ENCODE peak calls at places on chromosomes 16 and 17, in seven cellular contexts. C is natural killer cell; W is activated CD8-positive, alpha-beta T cell treated with anti-CD3 and anti-CD28 coated beads, Interleukin-2, amount 10 ng/mL, durations not matched to agents 7 days and 5 days; H is A549; T is left colon; A is gastrocnemius medialis; R is psoas muscle. N is an unnamed sample.

GRCh38 chr17:1915889-1916288 is 86.1 kb downstream of the RPA1 start:
- ATAC-seq in W (no peak), H (no peak), R (no peak), C (no peak), A (no peak), T (no peak), N (no peak)

GRCh38 chr16:69616082-69616481 is 50.3 kb downstream of the NFAT5 start:
- ATAC-seq in A (no peak), C (no peak), T (no peak), H (peak; percentile 24), R (peak; percentile 56), W (no peak), N (no peak)

GRCh38 chr17:75244133-75244866 is 17.1 kb downstream of the GGA3 start:
- ATAC-seq in H (no peak), C (no peak), W (no peak), A (no peak), T (no peak), R (no peak), N (peak; percentile 27)

GRCh38 chr17:798246-798645 is 16.1 kb downstream of the MRM3 start:
- ATAC-seq in H (no peak), T (no peak), R (no peak), A (no peak), C (no peak), W (no peak), N (no peak)

GRCh38 chr17:64964796-64965195 is 45.5 kb upstream of the LRRC37A3 start:
- ATAC-seq in C (no peak), W (no peak), R (no peak), T (no peak), A (no peak), H (no peak), N (no peak)

GRCh38 chr17:81641825-81642489 is 5.0 kb downstream of the TSPAN10 start:
- ATAC-seq in R (no peak), C (no peak), H (peak; percentile 86), T (no peak), A (no peak), W (no peak), N (peak; percentile 91)

GRCh38 chr17:2237960-2238359 is 65.6 kb downstream of the SMG6 start:
- ATAC-seq in C (no peak), T (no peak), A (no peak), H (no peak), W (no peak), R (peak; percentile 14), N (no peak)

GRCh38 chr16:78761427-78761826 is 662.0 kb downstream of the WWOX start:
- ATAC-seq in R (no peak), A (no peak), C (peak; percentile 59), H (no peak), T (no peak), W (no peak), N (no peak)

GRCh38 chr17:54967621-54968258 is 714 bp downstream of the COX11 start:
- ATAC-seq in T (peak; percentile 63), H (peak; percentile 52), A (no peak), R (peak; percentile 7), C (peak; percentile 19), W (peak; percentile 31), N (peak; percentile 54)

GRCh38 chr16:25235991-25236390 is 19.2 kb downstream of the AQP8 start:
- ATAC-seq in T (no peak), A (no peak), W (no peak), R (peak; percentile 47), H (no peak), C (no peak), N (no peak)

GRCh38 chr16:56331915-56332314 is 93.4 kb downstream of the AMFR start:
- ATAC-seq in C (no peak), H (no peak), A (no peak), T (no peak), R (no peak), W (no peak), N (no peak)

GRCh38 chr16:72649254-72649944 is 398.5 kb downstream of the ZFHX3 start:
- ATAC-seq in A (no peak), H (no peak), W (no peak), C (no peak), R (no peak), T (no peak), N (no peak)

GRCh38 chr17:65530985-65531507 is 30.4 kb downstream of the AXIN2 start:
- ATAC-seq in T (no peak), H (no peak), W (no peak), A (no peak), R (peak; percentile 4), C (no peak), N (no peak)

GRCh38 chr16:17396762-17397498 is 73.8 kb downstream of the XYLT1 start:
- ATAC-seq in R (peak; percentile 33), W (no peak), H (no peak), C (peak; percentile 72), A (peak; percentile 16), T (peak; percentile 80), N (no peak)

GRCh38 chr16:54244061-54244886 is 42.3 kb downstream of the IRX3 start:
- ATAC-seq in H (peak; percentile 59), A (no peak), W (no peak), T (no peak), C (no peak), R (no peak), N (no peak)

GRCh38 chr16:15564619-15565339 is 78.2 kb downstream of the MARF1 start:
- ATAC-seq in A (no peak), T (no peak), H (no peak), C (no peak), W (no peak), R (no peak), N (no peak)

GRCh38 chr17:49723423-49723822 is 15.7 kb upstream of the SLC35B1 start:
- ATAC-seq in C (no peak), A (peak; percentile 67), T (peak; percentile 20), R (peak; percentile 78), H (no peak), W (no peak), N (no peak)

GRCh38 chr17:72432881-72433280 is 312.1 kb downstream of the SOX9 start:
- ATAC-seq in H (no peak), R (no peak), W (no peak), T (no peak), C (no peak), A (no peak), N (no peak)

GRCh38 chr17:28141783-28142182 is 99.3 kb downstream of the NLK start:
- ATAC-seq in H (no peak), W (no peak), R (no peak), C (no peak), T (no peak), A (no peak), N (no peak)

GRCh38 chr17:36592316-36592710 is 634 bp downstream of the DHRS11 start:
- ATAC-seq in C (no peak), A (no peak), H (peak; percentile 51), T (peak; percentile 22), R (peak; percentile 24), W (no peak), N (peak; percentile 6)

GRCh38 chr16:85422374-85423185 is 190.5 kb upstream of the GSE1 start:
- ATAC-seq in T (peak; percentile 86), R (no peak), C (no peak), H (peak; percentile 64), W (no peak), A (no peak), N (peak; percentile 49)

GRCh38 chr17:28895794-28896447 is 1.6 kb downstream of the FLOT2 start:
- ATAC-seq in T (no peak), W (no peak), C (no peak), H (peak; percentile 4), R (no peak), A (no peak), N (no peak)

GRCh38 chr17:82055023-82055964 is 3.6 kb downstream of the GPS1 start:
- ATAC-seq in T (no peak), C (no peak), W (no peak), A (no peak), R (no peak), H (no peak), N (no peak)

GRCh38 chr17:79027274-79027924 is 3.4 kb downstream of the C1QTNF1 start:
- ATAC-seq in T (peak; percentile 23), A (no peak), W (no peak), C (no peak), H (peak; percentile 6), R (no peak), N (no peak)

GRCh38 chr17:20998571-20999043 is 44.2 kb downstream of the USP22 start:
- ATAC-seq in R (no peak), W (no peak), H (no peak), T (no peak), A (no peak), C (no peak), N (no peak)

GRCh38 chr16:10373556-10373955 is 12.3 kb upstream of the ATF7IP2 start:
- ATAC-seq in T (no peak), W (no peak), A (no peak), C (no peak), H (no peak), R (no peak), N (no peak)

GRCh38 chr16:20906225-20906870 is 5.8 kb downstream of the LYRM1 start:
- ATAC-seq in C (no peak), H (peak; percentile 63), T (no peak), W (no peak), R (peak; percentile 51), A (peak; percentile 55), N (no peak)

GRCh38 chr17:33284022-33284421 is 9.1 kb downstream of the ASIC2 start:
- ATAC-seq in R (no peak), T (peak; percentile 95), A (no peak), H (peak; percentile 91), W (no peak), C (no peak), N (peak; percentile 78)

GRCh38 chr17:82204831-82205719 is 7.6 kb downstream of the CCDC57 start:
- ATAC-seq in C (no peak), H (peak; percentile 89), W (no peak), T (no peak), A (peak; percentile 31), R (peak; percentile 37), N (peak; percentile 77)

GRCh38 chr16:84284168-84284722 is 10.4 kb upstream of the WFDC1 start:
- ATAC-seq in W (no peak), C (no peak), R (peak; percentile 70), A (peak; percentile 72), H (peak; percentile 69), T (peak; percentile 90), N (peak; percentile 67)

GRCh38 chr16:70570967-70571570 is 47.5 kb downstream of the SF3B3 start:
- ATAC-seq in H (no peak), C (no peak), T (no peak), R (no peak), A (no peak), W (no peak), N (no peak)

GRCh38 chr17:46772879-46773620 is 45.4 kb downstream of the WNT3 start:
- ATAC-seq in T (no peak), R (no peak), W (no peak), A (no peak), C (peak; percentile 39), H (peak; percentile 2), N (no peak)

GRCh38 chr17:75808905-75809621 is 24.5 kb downstream of the UNK start:
- ATAC-seq in H (peak; percentile 13), A (peak; percentile 82), T (no peak), W (no peak), R (peak; percentile 85), C (no peak), N (peak; percentile 60)

GRCh38 chr17:79991924-79992656 is 43.6 kb downstream of the TBC1D16 start:
- ATAC-seq in H (peak; percentile 66), A (no peak), C (no peak), T (peak; percentile 33), R (peak; percentile 17), W (peak; percentile 26), N (peak; percentile 16)

GRCh38 chr17:64707077-64707591 is 45.0 kb upstream of the SMURF2 start:
- ATAC-seq in C (no peak), R (peak; percentile 81), W (no peak), T (peak; percentile 67), A (peak; percentile 84), H (peak; percentile 94), N (peak; percentile 77)

GRCh38 chr16:51151951-51152663 is 1.0 kb upstream of the SALL1 start:
- ATAC-seq in W (no peak), H (peak; percentile 85), T (peak; percentile 18), C (no peak), R (peak; percentile 41), A (no peak), N (peak; percentile 39)

GRCh38 chr17:17376362-17376761 is 73.2 kb downstream of the NT5M start:
- ATAC-seq in C (no peak), A (peak; percentile 42), H (peak; percentile 24), T (no peak), W (no peak), R (no peak), N (no peak)

N was measured in esophagus mucosa.